ENCODE peak calls at places on chromosomes 12 and 14, in eight cellular contexts. One of them, this sample, is unnamed.

GRCh38 chr14:51996148-51996746 is 6.9 kb downstream of the RTRAF start:
- DNase-seq in NCI-H2029 treated with DMSO at 0.1 percent for 48 hours: no peak
- DNase-seq in stimulated activated naive B cell treated with anti-CD40 and anti-IgM and Interleukin-4, amounts not matched to agents 10 μg/mL and 1 μg/mL and 100 μg/mL, for 72 hours: no peak
- DNase-seq in AG08395: no peak
- DNase-seq in mucosa of gallbladder: no peak
- DNase-seq in uterus: no peak
- DNase-seq in NCI-H1436: no peak
- DNase-seq in astrocyte of the spinal cord: peak
- DNase-seq in this sample: peak

GRCh38 chr12:124304314-124304790 is 9.5 kb downstream of the RFLNA start:
- DNase-seq in AG08395: no peak
- DNase-seq in NCI-H2029 treated with DMSO at 0.1 percent for 48 hours: no peak
- DNase-seq in mucosa of gallbladder: no peak
- DNase-seq in astrocyte of the spinal cord: no peak
- DNase-seq in NCI-H1436: no peak
- DNase-seq in uterus: no peak
- DNase-seq in stimulated activated naive B cell treated with anti-CD40 and anti-IgM and Interleukin-4, amounts not matched to agents 10 μg/mL and 1 μg/mL and 100 μg/mL, for 72 hours: no peak
- DNase-seq in this sample: no peak

GRCh38 chr12:79317184-79317847 is 373.4 kb downstream of the PAWR start:
- DNase-seq in AG08395: no peak
- DNase-seq in NCI-H1436: no peak
- DNase-seq in NCI-H2029 treated with DMSO at 0.1 percent for 48 hours: no peak
- DNase-seq in astrocyte of the spinal cord: no peak
- DNase-seq in stimulated activated naive B cell treated with anti-CD40 and anti-IgM and Interleukin-4, amounts not matched to agents 10 μg/mL and 1 μg/mL and 100 μg/mL, for 72 hours: no peak
- DNase-seq in mucosa of gallbladder: no peak
- DNase-seq in uterus: no peak
- DNase-seq in this sample: peak

GRCh38 chr12:45535610-45536180 is 193.8 kb upstream of the ARID2 start:
- DNase-seq in astrocyte of the spinal cord: no peak
- DNase-seq in AG08395: no peak
- DNase-seq in uterus: no peak
- DNase-seq in NCI-H2029 treated with DMSO at 0.1 percent for 48 hours: no peak
- DNase-seq in mucosa of gallbladder: no peak
- DNase-seq in stimulated activated naive B cell treated with anti-CD40 and anti-IgM and Interleukin-4, amounts not matched to agents 10 μg/mL and 1 μg/mL and 100 μg/mL, for 72 hours: no peak
- DNase-seq in NCI-H1436: no peak
- DNase-seq in this sample: no peak

GRCh38 chr12:6551496-6552139 is 4.2 kb downstream of the IFFO1 start:
- DNase-seq in uterus: peak
- DNase-seq in NCI-H1436: no peak
- DNase-seq in AG08395: peak
- DNase-seq in astrocyte of the spinal cord: peak
- DNase-seq in NCI-H2029 treated with DMSO at 0.1 percent for 48 hours: no peak
- DNase-seq in mucosa of gallbladder: no peak
- DNase-seq in stimulated activated naive B cell treated with anti-CD40 and anti-IgM and Interleukin-4, amounts not matched to agents 10 μg/mL and 1 μg/mL and 100 μg/mL, for 72 hours: no peak
- DNase-seq in this sample: no peak

GRCh38 chr12:109739747-109740693 is 26.4 kb downstream of the FAM222A start:
- DNase-seq in NCI-H1436: no peak
- DNase-seq in uterus: no peak
- DNase-seq in astrocyte of the spinal cord: no peak
- DNase-seq in NCI-H2029 treated with DMSO at 0.1 percent for 48 hours: no peak
- DNase-seq in stimulated activated naive B cell treated with anti-CD40 and anti-IgM and Interleukin-4, amounts not matched to agents 10 μg/mL and 1 μg/mL and 100 μg/mL, for 72 hours: no peak
- DNase-seq in AG08395: no peak
- DNase-seq in mucosa of gallbladder: no peak
- DNase-seq in this sample: peak

GRCh38 chr12:80763874-80764273 is 47.2 kb downstream of the MYF5 start:
- DNase-seq in NCI-H2029 treated with DMSO at 0.1 percent for 48 hours: no peak
- DNase-seq in AG08395: peak
- DNase-seq in uterus: no peak
- DNase-seq in astrocyte of the spinal cord: peak
- DNase-seq in NCI-H1436: peak
- DNase-seq in stimulated activated naive B cell treated with anti-CD40 and anti-IgM and Interleukin-4, amounts not matched to agents 10 μg/mL and 1 μg/mL and 100 μg/mL, for 72 hours: no peak
- DNase-seq in mucosa of gallbladder: no peak
- DNase-seq in this sample: peak

GRCh38 chr12:63066782-63067181 is 84.2 kb downstream of the AVPR1A start:
- DNase-seq in mucosa of gallbladder: no peak
- DNase-seq in AG08395: no peak
- DNase-seq in NCI-H2029 treated with DMSO at 0.1 percent for 48 hours: peak
- DNase-seq in NCI-H1436: no peak
- DNase-seq in uterus: no peak
- DNase-seq in stimulated activated naive B cell treated with anti-CD40 and anti-IgM and Interleukin-4, amounts not matched to agents 10 μg/mL and 1 μg/mL and 100 μg/mL, for 72 hours: no peak
- DNase-seq in astrocyte of the spinal cord: no peak
- DNase-seq in this sample: no peak

GRCh38 chr14:68913516-68913915 is 65.6 kb downstream of the ACTN1 start:
- DNase-seq in uterus: no peak
- DNase-seq in mucosa of gallbladder: no peak
- DNase-seq in stimulated activated naive B cell treated with anti-CD40 and anti-IgM and Interleukin-4, amounts not matched to agents 10 μg/mL and 1 μg/mL and 100 μg/mL, for 72 hours: no peak
- DNase-seq in NCI-H2029 treated with DMSO at 0.1 percent for 48 hours: no peak
- DNase-seq in AG08395: no peak
- DNase-seq in astrocyte of the spinal cord: no peak
- DNase-seq in NCI-H1436: no peak
- DNase-seq in this sample: no peak

GRCh38 chr12:132124766-132125425 is 19.2 kb downstream of the DDX51 start:
- DNase-seq in NCI-H1436: no peak
- DNase-seq in uterus: no peak
- DNase-seq in stimulated activated naive B cell treated with anti-CD40 and anti-IgM and Interleukin-4, amounts not matched to agents 10 μg/mL and 1 μg/mL and 100 μg/mL, for 72 hours: no peak
- DNase-seq in astrocyte of the spinal cord: no peak
- DNase-seq in NCI-H2029 treated with DMSO at 0.1 percent for 48 hours: no peak
- DNase-seq in AG08395: no peak
- DNase-seq in mucosa of gallbladder: no peak
- DNase-seq in this sample: no peak

GRCh38 chr12:120412421-120412820 is 25.5 kb upstream of the COX6A1 start:
- DNase-seq in stimulated activated naive B cell treated with anti-CD40 and anti-IgM and Interleukin-4, amounts not matched to agents 10 μg/mL and 1 μg/mL and 100 μg/mL, for 72 hours: no peak
- DNase-seq in mucosa of gallbladder: no peak
- DNase-seq in NCI-H2029 treated with DMSO at 0.1 percent for 48 hours: no peak
- DNase-seq in uterus: no peak
- DNase-seq in astrocyte of the spinal cord: no peak
- DNase-seq in NCI-H1436: no peak
- DNase-seq in AG08395: no peak
- DNase-seq in this sample: peak

GRCh38 chr12:118526255-118527095 is 150.1 kb downstream of the SUDS3 start:
- DNase-seq in uterus: no peak
- DNase-seq in mucosa of gallbladder: peak
- DNase-seq in NCI-H2029 treated with DMSO at 0.1 percent for 48 hours: no peak
- DNase-seq in astrocyte of the spinal cord: no peak
- DNase-seq in stimulated activated naive B cell treated with anti-CD40 and anti-IgM and Interleukin-4, amounts not matched to agents 10 μg/mL and 1 μg/mL and 100 μg/mL, for 72 hours: no peak
- DNase-seq in AG08395: no peak
- DNase-seq in NCI-H1436: no peak
- DNase-seq in this sample: no peak

GRCh38 chr14:64444984-64445845 is 20.1 kb upstream of the AKAP5 start:
- DNase-seq in astrocyte of the spinal cord: peak
- DNase-seq in uterus: peak
- DNase-seq in NCI-H1436: no peak
- DNase-seq in NCI-H2029 treated with DMSO at 0.1 percent for 48 hours: no peak
- DNase-seq in AG08395: peak
- DNase-seq in mucosa of gallbladder: no peak
- DNase-seq in stimulated activated naive B cell treated with anti-CD40 and anti-IgM and Interleukin-4, amounts not matched to agents 10 μg/mL and 1 μg/mL and 100 μg/mL, for 72 hours: peak
- DNase-seq in this sample: peak

GRCh38 chr12:62933871-62934798 is 815 bp downstream of the PPM1H start:
- DNase-seq in AG08395: peak
- DNase-seq in NCI-H1436: no peak
- DNase-seq in astrocyte of the spinal cord: peak
- DNase-seq in uterus: peak
- DNase-seq in mucosa of gallbladder: no peak
- DNase-seq in stimulated activated naive B cell treated with anti-CD40 and anti-IgM and Interleukin-4, amounts not matched to agents 10 μg/mL and 1 μg/mL and 100 μg/mL, for 72 hours: peak
- DNase-seq in NCI-H2029 treated with DMSO at 0.1 percent for 48 hours: peak
- DNase-seq in this sample: peak

GRCh38 chr12:3381059-3382047 is 109.7 kb upstream of the PRMT8 start:
- DNase-seq in stimulated activated naive B cell treated with anti-CD40 and anti-IgM and Interleukin-4, amounts not matched to agents 10 μg/mL and 1 μg/mL and 100 μg/mL, for 72 hours: no peak
- DNase-seq in mucosa of gallbladder: no peak
- DNase-seq in NCI-H2029 treated with DMSO at 0.1 percent for 48 hours: no peak
- DNase-seq in NCI-H1436: no peak
- DNase-seq in AG08395: no peak
- DNase-seq in astrocyte of the spinal cord: peak
- DNase-seq in uterus: no peak
- DNase-seq in this sample: peak

GRCh38 chr12:124087251-124088141 is 114.5 kb downstream of the ZNF664 start:
- DNase-seq in astrocyte of the spinal cord: no peak
- DNase-seq in mucosa of gallbladder: no peak
- DNase-seq in stimulated activated naive B cell treated with anti-CD40 and anti-IgM and Interleukin-4, amounts not matched to agents 10 μg/mL and 1 μg/mL and 100 μg/mL, for 72 hours: no peak
- DNase-seq in uterus: no peak
- DNase-seq in NCI-H2029 treated with DMSO at 0.1 percent for 48 hours: no peak
- DNase-seq in NCI-H1436: no peak
- DNase-seq in AG08395: no peak
- DNase-seq in this sample: no peak

GRCh38 chr12:99985129-99985570 is 414 bp upstream of the ANKS1B start:
- DNase-seq in mucosa of gallbladder: no peak
- DNase-seq in astrocyte of the spinal cord: peak
- DNase-seq in stimulated activated naive B cell treated with anti-CD40 and anti-IgM and Interleukin-4, amounts not matched to agents 10 μg/mL and 1 μg/mL and 100 μg/mL, for 72 hours: no peak
- DNase-seq in AG08395: peak
- DNase-seq in NCI-H1436: no peak
- DNase-seq in uterus: no peak
- DNase-seq in NCI-H2029 treated with DMSO at 0.1 percent for 48 hours: no peak
- DNase-seq in this sample: no peak

GRCh38 chr12:52238206-52238840 is 5.3 kb downstream of the KRT7 start:
- DNase-seq in NCI-H2029 treated with DMSO at 0.1 percent for 48 hours: no peak
- DNase-seq in stimulated activated naive B cell treated with anti-CD40 and anti-IgM and Interleukin-4, amounts not matched to agents 10 μg/mL and 1 μg/mL and 100 μg/mL, for 72 hours: no peak
- DNase-seq in AG08395: no peak
- DNase-seq in astrocyte of the spinal cord: no peak
- DNase-seq in uterus: no peak
- DNase-seq in NCI-H1436: no peak
- DNase-seq in mucosa of gallbladder: no peak
- DNase-seq in this sample: no peak

GRCh38 chr12:65603428-65604351 is 220.6 kb upstream of the HMGA2 start:
- DNase-seq in mucosa of gallbladder: peak
- DNase-seq in NCI-H1436: no peak
- DNase-seq in NCI-H2029 treated with DMSO at 0.1 percent for 48 hours: peak
- DNase-seq in astrocyte of the spinal cord: peak
- DNase-seq in stimulated activated naive B cell treated with anti-CD40 and anti-IgM and Interleukin-4, amounts not matched to agents 10 μg/mL and 1 μg/mL and 100 μg/mL, for 72 hours: no peak
- DNase-seq in uterus: no peak
- DNase-seq in AG08395: peak
- DNase-seq in this sample: peak

GRCh38 chr14:79265366-79265765 is 945.9 kb downstream of the DIO2 start:
- DNase-seq in NCI-H2029 treated with DMSO at 0.1 percent for 48 hours: no peak
- DNase-seq in stimulated activated naive B cell treated with anti-CD40 and anti-IgM and Interleukin-4, amounts not matched to agents 10 μg/mL and 1 μg/mL and 100 μg/mL, for 72 hours: no peak
- DNase-seq in astrocyte of the spinal cord: no peak
- DNase-seq in AG08395: no peak
- DNase-seq in mucosa of gallbladder: no peak
- DNase-seq in uterus: no peak
- DNase-seq in NCI-H1436: no peak
- DNase-seq in this sample: no peak

GRCh38 chr12:117098361-117099217 is 627 bp downstream of the TESC start:
- DNase-seq in NCI-H1436: no peak
- DNase-seq in AG08395: no peak
- DNase-seq in uterus: no peak
- DNase-seq in stimulated activated naive B cell treated with anti-CD40 and anti-IgM and Interleukin-4, amounts not matched to agents 10 μg/mL and 1 μg/mL and 100 μg/mL, for 72 hours: peak
- DNase-seq in mucosa of gallbladder: peak
- DNase-seq in NCI-H2029 treated with DMSO at 0.1 percent for 48 hours: no peak
- DNase-seq in astrocyte of the spinal cord: no peak
- DNase-seq in this sample: no peak

GRCh38 chr14:69190191-69190590 is 1.1 kb upstream of the EXD2 start:
- DNase-seq in stimulated activated naive B cell treated with anti-CD40 and anti-IgM and Interleukin-4, amounts not matched to agents 10 μg/mL and 1 μg/mL and 100 μg/mL, for 72 hours: no peak
- DNase-seq in astrocyte of the spinal cord: no peak
- DNase-seq in uterus: no peak
- DNase-seq in AG08395: no peak
- DNase-seq in NCI-H2029 treated with DMSO at 0.1 percent for 48 hours: no peak
- DNase-seq in mucosa of gallbladder: no peak
- DNase-seq in NCI-H1436: no peak
- DNase-seq in this sample: peak

GRCh38 chr12:52988933-52989332 is 17.3 kb upstream of the EIF4B start:
- DNase-seq in NCI-H1436: no peak
- DNase-seq in mucosa of gallbladder: no peak
- DNase-seq in AG08395: no peak
- DNase-seq in stimulated activated naive B cell treated with anti-CD40 and anti-IgM and Interleukin-4, amounts not matched to agents 10 μg/mL and 1 μg/mL and 100 μg/mL, for 72 hours: no peak
- DNase-seq in uterus: no peak
- DNase-seq in astrocyte of the spinal cord: no peak
- DNase-seq in NCI-H2029 treated with DMSO at 0.1 percent for 48 hours: no peak
- DNase-seq in this sample: no peak

GRCh38 chr12:110141389-110141788 is 17.2 kb downstream of the IFT81 start:
- DNase-seq in uterus: peak
- DNase-seq in AG08395: peak
- DNase-seq in NCI-H2029 treated with DMSO at 0.1 percent for 48 hours: no peak
- DNase-seq in stimulated activated naive B cell treated with anti-CD40 and anti-IgM and Interleukin-4, amounts not matched to agents 10 μg/mL and 1 μg/mL and 100 μg/mL, for 72 hours: no peak
- DNase-seq in NCI-H1436: no peak
- DNase-seq in astrocyte of the spinal cord: no peak
- DNase-seq in mucosa of gallbladder: peak
- DNase-seq in this sample: no peak

GRCh38 chr12:53170876-53171724 is 9.4 kb upstream of the ZNF740 start:
- DNase-seq in NCI-H2029 treated with DMSO at 0.1 percent for 48 hours: peak
- DNase-seq in AG08395: no peak
- DNase-seq in astrocyte of the spinal cord: no peak
- DNase-seq in uterus: peak
- DNase-seq in mucosa of gallbladder: no peak
- DNase-seq in NCI-H1436: no peak
- DNase-seq in stimulated activated naive B cell treated with anti-CD40 and anti-IgM and Interleukin-4, amounts not matched to agents 10 μg/mL and 1 μg/mL and 100 μg/mL, for 72 hours: no peak
- DNase-seq in this sample: no peak

GRCh38 chr12:108516511-108517275 is 1.6 kb downstream of the FICD start:
- DNase-seq in stimulated activated naive B cell treated with anti-CD40 and anti-IgM and Interleukin-4, amounts not matched to agents 10 μg/mL and 1 μg/mL and 100 μg/mL, for 72 hours: no peak
- DNase-seq in NCI-H2029 treated with DMSO at 0.1 percent for 48 hours: no peak
- DNase-seq in mucosa of gallbladder: no peak
- DNase-seq in NCI-H1436: no peak
- DNase-seq in AG08395: no peak
- DNase-seq in astrocyte of the spinal cord: no peak
- DNase-seq in uterus: no peak
- DNase-seq in this sample: no peak

GRCh38 chr12:48199784-48200198 is 3.3 kb downstream of the OR10AD1 start:
- DNase-seq in AG08395: no peak
- DNase-seq in astrocyte of the spinal cord: no peak
- DNase-seq in NCI-H2029 treated with DMSO at 0.1 percent for 48 hours: no peak
- DNase-seq in mucosa of gallbladder: no peak
- DNase-seq in NCI-H1436: no peak
- DNase-seq in uterus: peak
- DNase-seq in stimulated activated naive B cell treated with anti-CD40 and anti-IgM and Interleukin-4, amounts not matched to agents 10 μg/mL and 1 μg/mL and 100 μg/mL, for 72 hours: no peak
- DNase-seq in this sample: no peak

GRCh38 chr14:75011356-75012097 is 8.8 kb downstream of the EIF2B2 start:
- DNase-seq in AG08395: peak
- DNase-seq in uterus: no peak
- DNase-seq in NCI-H2029 treated with DMSO at 0.1 percent for 48 hours: no peak
- DNase-seq in NCI-H1436: no peak
- DNase-seq in stimulated activated naive B cell treated with anti-CD40 and anti-IgM and Interleukin-4, amounts not matched to agents 10 μg/mL and 1 μg/mL and 100 μg/mL, for 72 hours: no peak
- DNase-seq in astrocyte of the spinal cord: peak
- DNase-seq in mucosa of gallbladder: no peak
- DNase-seq in this sample: peak

GRCh38 chr14:73887116-73887490 is 444 bp downstream of the ZNF410 start:
- DNase-seq in NCI-H2029 treated with DMSO at 0.1 percent for 48 hours: no peak
- DNase-seq in uterus: no peak
- DNase-seq in NCI-H1436: no peak
- DNase-seq in mucosa of gallbladder: no peak
- DNase-seq in AG08395: no peak
- DNase-seq in stimulated activated naive B cell treated with anti-CD40 and anti-IgM and Interleukin-4, amounts not matched to agents 10 μg/mL and 1 μg/mL and 100 μg/mL, for 72 hours: no peak
- DNase-seq in astrocyte of the spinal cord: no peak
- DNase-seq in this sample: no peak